ENCODE peak calls at places on chromosomes 4 and X, in seven cellular contexts. One of them, this sample, is unnamed.

GRCh38 chr4:135775909-135776308 is 1574.3 kb upstream of the PABPC4L start:
- DNase-seq in BE2C: no peak
- DNase-seq in GM20000: no peak
- DNase-seq in body of pancreas: no peak
- DNase-seq in MM.1S: no peak
- DNase-seq in esophagus muscularis mucosa: no peak
- DNase-seq in osteocyte: no peak
- DNase-seq in this sample: no peak

GRCh38 chr4:47914926-47915237 is 499 bp upstream of the NFXL1 start:
- DNase-seq in BE2C: no peak
- DNase-seq in GM20000: no peak
- DNase-seq in body of pancreas: no peak
- DNase-seq in MM.1S: no peak
- DNase-seq in esophagus muscularis mucosa: no peak
- DNase-seq in osteocyte: no peak
- DNase-seq in this sample: no peak

GRCh38 chr4:17781831-17782287 is 438 bp upstream of the FAM184B start:
- DNase-seq in BE2C: no peak
- DNase-seq in GM20000: no peak
- DNase-seq in body of pancreas: no peak
- DNase-seq in MM.1S: no peak
- DNase-seq in esophagus muscularis mucosa: peak
- DNase-seq in osteocyte: no peak
- DNase-seq in this sample: no peak

GRCh38 chrX:103540145-103540544 is 20.9 kb upstream of the RAB40A start:
- DNase-seq in BE2C: no peak
- DNase-seq in GM20000: no peak
- DNase-seq in body of pancreas: no peak
- DNase-seq in MM.1S: no peak
- DNase-seq in esophagus muscularis mucosa: no peak
- DNase-seq in osteocyte: no peak
- DNase-seq in this sample: peak

GRCh38 chr4:99934891-99935290 is 11.5 kb downstream of the DNAJB14 start:
- DNase-seq in BE2C: no peak
- DNase-seq in GM20000: no peak
- DNase-seq in body of pancreas: no peak
- DNase-seq in MM.1S: no peak
- DNase-seq in esophagus muscularis mucosa: no peak
- DNase-seq in osteocyte: no peak
- DNase-seq in this sample: no peak

GRCh38 chrX:51461053-51462050 is 35.0 kb downstream of the NUDT11 start:
- DNase-seq in BE2C: peak
- DNase-seq in GM20000: peak
- DNase-seq in body of pancreas: no peak
- DNase-seq in MM.1S: peak
- DNase-seq in esophagus muscularis mucosa: no peak
- DNase-seq in osteocyte: no peak
- DNase-seq in this sample: peak

GRCh38 chrX:49079489-49080428 is at the start of gene WDR45:
- DNase-seq in BE2C: peak
- DNase-seq in GM20000: peak
- DNase-seq in body of pancreas: peak
- DNase-seq in MM.1S: peak
- DNase-seq in esophagus muscularis mucosa: peak
- DNase-seq in osteocyte: no peak
- DNase-seq in this sample: peak

GRCh38 chrX:21373637-21374162 is 518 bp upstream of the CNKSR2 start:
- DNase-seq in BE2C: peak
- DNase-seq in GM20000: no peak
- DNase-seq in body of pancreas: peak
- DNase-seq in MM.1S: peak
- DNase-seq in esophagus muscularis mucosa: no peak
- DNase-seq in osteocyte: peak
- DNase-seq in this sample: no peak

GRCh38 chr4:17636341-17636695 is 21.9 kb downstream of the MED28 start:
- DNase-seq in BE2C: no peak
- DNase-seq in GM20000: no peak
- DNase-seq in body of pancreas: no peak
- DNase-seq in MM.1S: no peak
- DNase-seq in esophagus muscularis mucosa: no peak
- DNase-seq in osteocyte: no peak
- DNase-seq in this sample: no peak

GRCh38 chrX:85111347-85111746 is 107.7 kb downstream of the APOOL start:
- DNase-seq in BE2C: no peak
- DNase-seq in GM20000: no peak
- DNase-seq in body of pancreas: peak
- DNase-seq in MM.1S: peak
- DNase-seq in esophagus muscularis mucosa: no peak
- DNase-seq in osteocyte: no peak
- DNase-seq in this sample: peak

GRCh38 chrX:19824603-19825002 is 62.8 kb downstream of the SH3KBP1 start:
- DNase-seq in BE2C: no peak
- DNase-seq in GM20000: no peak
- DNase-seq in body of pancreas: no peak
- DNase-seq in MM.1S: no peak
- DNase-seq in esophagus muscularis mucosa: no peak
- DNase-seq in osteocyte: no peak
- DNase-seq in this sample: no peak

GRCh38 chr4:21765810-21766407 is 182.7 kb downstream of the KCNIP4 start:
- DNase-seq in BE2C: peak
- DNase-seq in GM20000: peak
- DNase-seq in body of pancreas: peak
- DNase-seq in MM.1S: peak
- DNase-seq in esophagus muscularis mucosa: no peak
- DNase-seq in osteocyte: no peak
- DNase-seq in this sample: peak

GRCh38 chr4:66351761-66352160 is 681.5 kb upstream of the EPHA5 start:
- DNase-seq in BE2C: no peak
- DNase-seq in GM20000: no peak
- DNase-seq in body of pancreas: no peak
- DNase-seq in MM.1S: no peak
- DNase-seq in esophagus muscularis mucosa: no peak
- DNase-seq in osteocyte: no peak
- DNase-seq in this sample: no peak

GRCh38 chr4:13917010-13917409 is 289.5 kb upstream of the BOD1L1 start:
- DNase-seq in BE2C: no peak
- DNase-seq in GM20000: no peak
- DNase-seq in body of pancreas: no peak
- DNase-seq in MM.1S: no peak
- DNase-seq in esophagus muscularis mucosa: no peak
- DNase-seq in osteocyte: no peak
- DNase-seq in this sample: no peak

GRCh38 chr4:90357117-90357710 is 230.0 kb downstream of the CCSER1 start:
- DNase-seq in BE2C: no peak
- DNase-seq in GM20000: peak
- DNase-seq in body of pancreas: no peak
- DNase-seq in MM.1S: peak
- DNase-seq in esophagus muscularis mucosa: no peak
- DNase-seq in osteocyte: no peak
- DNase-seq in this sample: peak
- TF ChIP-seq CTCF in BE2C: peak
- TF ChIP-seq CTCF in GM20000: no peak
- TF ChIP-seq CTCF in body of pancreas: peak
- TF ChIP-seq CTCF in MM.1S: peak
- TF ChIP-seq CTCF in esophagus muscularis mucosa: no peak
- TF ChIP-seq CTCF in osteocyte: peak
- TF ChIP-seq CTCF in this sample: peak

GRCh38 chr4:159382875-159383568 is 280.1 kb downstream of the RAPGEF2 start:
- DNase-seq in BE2C: no peak
- DNase-seq in GM20000: no peak
- DNase-seq in body of pancreas: no peak
- DNase-seq in MM.1S: no peak
- DNase-seq in esophagus muscularis mucosa: peak
- DNase-seq in osteocyte: no peak
- DNase-seq in this sample: no peak

GRCh38 chr4:159384619-159385018 is 281.7 kb downstream of the RAPGEF2 start:
- DNase-seq in BE2C: no peak
- DNase-seq in GM20000: no peak
- DNase-seq in body of pancreas: no peak
- DNase-seq in MM.1S: no peak
- DNase-seq in esophagus muscularis mucosa: no peak
- DNase-seq in osteocyte: no peak
- DNase-seq in this sample: no peak

GRCh38 chr4:159384017-159384416 is 281.1 kb downstream of the RAPGEF2 start:
- DNase-seq in BE2C: no peak
- DNase-seq in GM20000: no peak
- DNase-seq in body of pancreas: no peak
- DNase-seq in MM.1S: no peak
- DNase-seq in esophagus muscularis mucosa: no peak
- DNase-seq in osteocyte: no peak
- DNase-seq in this sample: no peak

GRCh38 chr4:159386620-159387019 is 283.7 kb downstream of the RAPGEF2 start:
- DNase-seq in BE2C: no peak
- DNase-seq in GM20000: no peak
- DNase-seq in body of pancreas: no peak
- DNase-seq in MM.1S: no peak
- DNase-seq in esophagus muscularis mucosa: no peak
- DNase-seq in osteocyte: no peak
- DNase-seq in this sample: no peak

DNA sequence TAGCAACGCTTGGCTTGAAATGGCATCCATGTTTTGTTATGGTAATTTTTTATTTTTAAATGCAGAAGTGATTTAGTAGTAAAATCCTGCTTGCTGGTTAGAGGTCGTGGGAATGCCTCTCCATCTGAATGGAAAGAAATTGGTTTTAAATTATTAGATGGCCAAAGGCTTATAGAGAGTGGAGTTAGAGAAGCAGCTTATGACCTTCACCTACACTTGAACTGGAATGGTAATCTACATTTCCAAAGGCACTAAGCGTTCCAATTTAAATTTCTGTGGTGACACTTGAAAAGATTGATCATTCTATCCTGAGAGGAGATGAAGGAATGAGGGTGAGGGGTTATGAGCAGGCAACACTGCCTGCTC is 280.7 kb downstream of the RAPGEF2 start:
- DNase-seq in BE2C: no peak
- DNase-seq in GM20000: no peak
- DNase-seq in body of pancreas: no peak
- DNase-seq in MM.1S: no peak
- DNase-seq in esophagus muscularis mucosa: no peak
- DNase-seq in osteocyte: no peak
- DNase-seq in this sample: no peak
- TF ChIP-seq CTCF in BE2C: no peak
- TF ChIP-seq CTCF in GM20000: no peak
- TF ChIP-seq CTCF in body of pancreas: no peak
- TF ChIP-seq CTCF in MM.1S: no peak
- TF ChIP-seq CTCF in esophagus muscularis mucosa: no peak
- TF ChIP-seq CTCF in osteocyte: no peak
- TF ChIP-seq CTCF in this sample: no peak

GRCh38 chrX:34578237-34578636 is 78.8 kb downstream of the TMEM47 start:
- DNase-seq in BE2C: no peak
- DNase-seq in GM20000: no peak
- DNase-seq in body of pancreas: no peak
- DNase-seq in MM.1S: peak
- DNase-seq in esophagus muscularis mucosa: no peak
- DNase-seq in osteocyte: no peak
- DNase-seq in this sample: peak
- TF ChIP-seq CTCF in BE2C: peak
- TF ChIP-seq CTCF in GM20000: no peak
- TF ChIP-seq CTCF in body of pancreas: peak
- TF ChIP-seq CTCF in MM.1S: peak
- TF ChIP-seq CTCF in esophagus muscularis mucosa: peak
- TF ChIP-seq CTCF in osteocyte: peak
- TF ChIP-seq CTCF in this sample: peak

DNA sequence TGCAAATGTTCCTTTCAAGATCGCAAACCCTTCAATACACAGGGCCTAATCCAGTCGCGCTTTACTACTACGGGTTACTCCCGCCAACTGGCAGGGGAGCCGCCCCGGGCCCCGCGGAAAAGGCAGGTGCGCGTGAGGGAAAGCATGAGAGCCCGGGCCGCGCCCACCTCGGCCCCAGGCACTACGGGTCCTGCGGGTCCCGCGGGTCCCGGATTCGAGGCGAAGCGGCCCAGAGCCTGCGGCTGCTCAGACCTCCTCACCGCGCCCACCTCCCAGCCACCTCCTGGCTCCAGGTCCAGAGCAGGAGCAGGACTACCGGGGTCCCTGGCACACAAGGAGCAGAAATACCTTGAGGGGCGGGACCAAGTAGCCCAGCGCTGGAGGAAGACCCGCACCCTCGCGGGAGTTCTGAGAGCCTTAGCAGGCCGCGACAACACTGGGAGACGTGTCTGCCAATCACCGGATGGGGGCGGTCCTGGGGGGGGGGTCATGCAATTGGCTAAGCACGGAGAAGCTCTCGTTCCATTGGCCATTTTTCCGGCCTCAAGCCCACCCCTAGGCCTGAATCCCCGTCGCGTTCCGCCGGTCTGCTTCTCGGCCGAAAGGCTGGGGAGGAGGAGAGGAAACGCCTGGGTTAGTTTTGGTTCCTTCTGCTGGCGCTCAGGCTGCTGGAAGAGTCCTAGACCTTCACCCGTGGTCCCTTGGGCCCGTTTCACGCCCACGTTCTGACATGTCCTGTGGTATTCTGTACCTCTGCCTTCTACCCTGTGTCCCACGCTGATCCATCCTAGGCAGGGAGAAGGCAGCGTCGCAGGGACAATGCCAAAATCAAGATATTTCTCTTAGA is 29.0 kb downstream of the ERVMER34-1 start:
- DNase-seq in BE2C: peak
- DNase-seq in GM20000: peak
- DNase-seq in body of pancreas: peak
- DNase-seq in MM.1S: peak
- DNase-seq in esophagus muscularis mucosa: peak
- DNase-seq in osteocyte: peak
- DNase-seq in this sample: peak
- TF ChIP-seq CTCF in BE2C: no peak
- TF ChIP-seq CTCF in GM20000: no peak
- TF ChIP-seq CTCF in body of pancreas: no peak
- TF ChIP-seq CTCF in MM.1S: no peak
- TF ChIP-seq CTCF in esophagus muscularis mucosa: no peak
- TF ChIP-seq CTCF in osteocyte: no peak
- TF ChIP-seq CTCF in this sample: no peak

DNA sequence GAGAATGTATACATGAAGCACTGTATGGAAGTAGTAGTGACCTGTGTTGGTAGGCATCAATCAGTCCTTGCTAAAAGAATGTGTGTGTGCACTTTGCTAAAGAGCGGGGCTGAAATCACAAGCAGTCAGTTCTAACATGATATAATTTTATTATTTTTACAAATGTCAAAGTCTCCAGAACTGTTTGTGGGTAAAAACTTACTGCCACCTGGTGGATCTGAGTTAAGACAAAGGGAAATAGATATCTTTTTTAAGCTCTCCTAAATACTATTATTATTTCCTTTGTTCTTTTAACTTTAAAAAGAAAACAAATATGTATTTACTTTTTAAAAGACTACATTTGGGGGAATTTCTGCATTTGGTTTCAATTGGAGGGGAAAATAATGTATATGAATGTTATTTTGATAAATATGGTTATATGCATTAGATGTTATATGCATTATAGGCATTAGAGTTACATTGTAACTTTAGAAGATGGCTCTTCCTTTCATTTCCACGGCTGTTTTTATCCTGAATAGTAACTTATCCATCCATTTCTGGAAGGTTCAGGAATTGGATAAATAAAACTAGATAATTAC is 7.8 kb upstream of the CLOCK start:
- DNase-seq in BE2C: no peak
- DNase-seq in GM20000: peak
- DNase-seq in body of pancreas: no peak
- DNase-seq in MM.1S: peak
- DNase-seq in esophagus muscularis mucosa: no peak
- DNase-seq in osteocyte: no peak
- DNase-seq in this sample: peak
- TF ChIP-seq CTCF in BE2C: peak
- TF ChIP-seq CTCF in GM20000: no peak
- TF ChIP-seq CTCF in body of pancreas: peak
- TF ChIP-seq CTCF in MM.1S: peak
- TF ChIP-seq CTCF in esophagus muscularis mucosa: peak
- TF ChIP-seq CTCF in osteocyte: peak
- TF ChIP-seq CTCF in this sample: peak